ENCODE peak calls at places on chromosomes 11 and 22, in seven cellular contexts. O is GM23248, A is GM12878, Z is mammary epithelial cell, X is MM.1S, L is PC-3, B is HCT116. P is an unnamed sample.

GRCh38 chr11:117902001-117902855 is 25.8 kb upstream of the FXYD6 start:
- DNase-seq in O (no peak), Z (no peak), L (no peak), B (no peak), X (no peak), A (no peak), P (no peak)

GRCh38 chr22:21977814-21978213 is 4.8 kb downstream of the TOP3B start:
- DNase-seq in B (no peak), L (no peak), Z (no peak), A (no peak), O (no peak), X (no peak), P (no peak)

GRCh38 chr11:68412593-68413475 is 47.7 kb upstream of the PPP6R3 start:
- DNase-seq in Z (no peak), X (no peak), O (peak; percentile 93), B (no peak), L (no peak), A (peak; percentile 85), P (peak; percentile 38)

GRCh38 chr11:83235825-83236224 is 42.3 kb downstream of the ANKRD42 start:
- DNase-seq in Z (no peak), X (no peak), A (no peak), O (no peak), L (no peak), B (no peak), P (peak; percentile 40)

GRCh38 chr22:24952837-24953293 is 349 bp downstream of the KIAA1671 start:
- DNase-seq in L (peak; percentile 71), O (peak; percentile 80), B (peak; percentile 31), Z (peak; percentile 73), X (no peak), A (no peak), P (peak; percentile 47)

GRCh38 chr22:26054846-26055245 is 114.4 kb upstream of the SEZ6L start:
- DNase-seq in A (no peak), X (no peak), Z (no peak), L (no peak), B (no peak), O (no peak), P (no peak)

GRCh38 chr22:18057568-18058209 is 20.1 kb upstream of the PEX26 start:
- DNase-seq in B (peak; percentile 61), L (peak; percentile 96), O (peak; percentile 100), A (peak; percentile 68), Z (peak; percentile 99), X (peak; percentile 57), P (peak; percentile 100)

GRCh38 chr11:97611345-97611744 is 1221.5 kb downstream of the JRKL start:
- DNase-seq in O (no peak), A (no peak), Z (no peak), X (no peak), L (no peak), B (no peak), P (no peak)

GRCh38 chr11:11280826-11281225 is 72.2 kb downstream of the CSNK2A3 start:
- DNase-seq in X (no peak), B (no peak), O (no peak), L (no peak), Z (no peak), A (no peak), P (no peak)

GRCh38 chr22:17742528-17742902 is 31.8 kb downstream of the BID start:
- DNase-seq in Z (peak; percentile 51), O (peak; percentile 67), B (peak; percentile 59), L (peak; percentile 74), X (peak; percentile 67), A (no peak), P (peak; percentile 69)

GRCh38 chr11:8090756-8091155 is 9.7 kb downstream of the TUB start:
- DNase-seq in O (peak; percentile 43), L (peak; percentile 30), A (no peak), X (peak; percentile 38), Z (no peak), B (peak; percentile 8), P (peak; percentile 40)

GRCh38 chr11:22169833-22170232 is 23.1 kb upstream of the ANO5 start:
- DNase-seq in X (peak; percentile 25), Z (no peak), B (no peak), L (peak; percentile 5), A (no peak), O (peak; percentile 24), P (no peak)

GRCh38 chr11:112797653-112798293 is 163.4 kb upstream of the NCAM1 start:
- DNase-seq in L (peak; percentile 35), X (peak; percentile 73), O (peak; percentile 63), Z (peak; percentile 56), B (no peak), A (no peak), P (peak; percentile 11)

GRCh38 chr22:20180640-20181039 is 29.8 kb upstream of the CCDC188 start:
- DNase-seq in X (no peak), L (no peak), A (no peak), B (no peak), Z (no peak), O (no peak), P (no peak)
- TF ChIP-seq EZH2 in X (no peak), L (no peak), A (no peak), B (no peak), Z (no peak), O (no peak), P (no peak)

GRCh38 chr11:77475206-77475605 is 1.3 kb upstream of the PAK1 start:
- DNase-seq in A (no peak), O (no peak), B (no peak), L (no peak), X (no peak), Z (no peak), P (no peak)

GRCh38 chr11:77471520-77472234 is 2.2 kb downstream of the PAK1 start:
- DNase-seq in A (no peak), X (peak; percentile 36), Z (peak; percentile 42), B (no peak), L (peak; percentile 88), O (no peak), P (peak; percentile 5)

GRCh38 chr11:77474509-77475070 is 696 bp upstream of the PAK1 start:
- DNase-seq in L (no peak), A (no peak), O (no peak), X (no peak), Z (no peak), B (no peak), P (no peak)

GRCh38 chr11:77473801-77474508 is at the start of gene PAK1:
- DNase-seq in O (peak; percentile 83), X (peak; percentile 90), B (peak; percentile 86), A (no peak), Z (peak; percentile 88), L (peak; percentile 69), P (peak; percentile 90)

GRCh38 chr11:77473001-77473800 is 693 bp downstream of the PAK1 start:
- DNase-seq in Z (peak; percentile 50), B (no peak), O (peak; percentile 49), L (peak; percentile 46), X (peak; percentile 68), A (no peak), P (peak; percentile 40)
- TF ChIP-seq EZH2 in Z (no peak), B (no peak), O (no peak), L (no peak), X (no peak), A (no peak), P (peak; percentile 58)

GRCh38 chr11:65786008-65786785 is 666 bp upstream of the OVOL1 start:
- DNase-seq in O (peak; percentile 42), Z (no peak), L (no peak), X (no peak), A (no peak), B (no peak), P (no peak)
- TF ChIP-seq EZH2 in O (peak; percentile 83), Z (no peak), L (no peak), X (no peak), A (peak; percentile 81), B (no peak), P (peak; percentile 95)

GRCh38 chr11:61009392-61010275 is 38.2 kb downstream of the CD6 start:
- DNase-seq in X (no peak), Z (no peak), O (no peak), B (no peak), A (no peak), L (no peak), P (no peak)

GRCh38 chr11:61007383-61007970 is 36.0 kb downstream of the CD6 start:
- DNase-seq in A (no peak), Z (no peak), L (no peak), B (no peak), O (peak; percentile 22), X (peak; percentile 17), P (no peak)

GRCh38 chr11:61010466-61011238 is 39.2 kb downstream of the CD6 start:
- DNase-seq in O (no peak), A (no peak), X (no peak), B (no peak), L (no peak), Z (no peak), P (no peak)

GRCh38 chr11:61008971-61009370 is 37.5 kb downstream of the CD6 start:
- DNase-seq in B (no peak), L (no peak), O (no peak), X (no peak), A (no peak), Z (no peak), P (no peak)

GRCh38 chr11:61007971-61008896 is 36.8 kb downstream of the CD6 start:
- DNase-seq in B (no peak), O (no peak), Z (no peak), A (no peak), X (no peak), L (no peak), P (no peak)
- TF ChIP-seq EZH2 in B (no peak), O (no peak), Z (no peak), A (no peak), X (no peak), L (no peak), P (peak; percentile 44)

GRCh38 chr22:45972091-45972867 is 4.7 kb downstream of the WNT7B start:
- DNase-seq in A (no peak), Z (no peak), X (no peak), B (no peak), O (peak; percentile 42), L (no peak), P (no peak)
- TF ChIP-seq EZH2 in A (no peak), Z (peak; percentile 24), X (no peak), B (no peak), O (no peak), L (no peak), P (peak; percentile 84)

DNA sequence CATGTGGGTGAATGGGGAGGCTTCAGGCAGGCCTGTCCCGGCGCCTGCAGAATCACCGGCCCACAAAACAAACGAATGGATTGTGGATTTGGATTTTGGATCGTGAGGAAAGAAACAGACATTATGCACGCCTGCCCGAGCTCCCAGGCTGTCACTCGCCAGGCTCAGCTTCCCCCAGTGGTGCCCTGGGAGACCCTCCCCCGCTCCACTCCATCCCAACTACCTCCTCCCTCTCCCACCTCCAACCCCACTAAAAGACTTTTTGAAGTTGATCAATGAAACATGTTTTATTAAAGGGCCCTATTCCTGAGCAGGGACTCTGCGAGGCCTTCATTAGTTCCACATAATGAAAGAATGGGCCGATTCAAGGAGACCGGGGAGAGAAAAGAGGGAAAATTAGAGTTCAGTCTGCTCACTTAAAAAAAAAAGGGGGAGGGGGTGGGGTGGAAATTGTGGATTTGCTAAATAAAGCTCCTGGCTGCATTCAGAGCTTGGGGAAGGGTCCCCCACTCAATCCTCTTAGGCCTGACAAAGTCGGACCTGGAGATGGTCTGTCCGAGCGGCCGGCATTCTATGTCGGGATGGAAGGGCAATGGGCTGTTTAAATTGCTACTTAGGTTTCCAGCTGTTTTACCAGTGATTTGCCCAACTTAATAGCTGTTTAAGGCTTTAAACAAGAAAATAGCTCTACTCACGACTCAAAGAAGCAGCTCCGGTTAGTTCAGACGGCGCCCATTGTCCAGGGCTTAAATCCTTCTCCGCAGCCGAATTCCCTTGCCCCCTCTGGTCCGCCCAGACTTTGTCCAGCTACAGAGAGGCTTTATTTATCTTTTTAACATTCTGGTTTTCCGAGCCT is 20.6 kb upstream of the SCUBE1 start:
- DNase-seq in B (no peak), O (no peak), X (no peak), Z (no peak), A (no peak), L (no peak), P (no peak)
- TF ChIP-seq EZH2 in B (no peak), O (no peak), X (no peak), Z (no peak), A (no peak), L (no peak), P (no peak)